ENCODE peak calls at places on chromosomes 1 and 21, in ten cellular contexts. Z is GM04503, T is substantia nigra, W is MV-4-11, A is bronchial epithelial cell, S is IMR-90, P is NCI-H1436, C is activated gamma-delta T cell treated with Interleukin-2 at 50 U/mL for 16 hours, J is A549, V is SHP77. O is an unnamed sample.

GRCh38 chr1:21638531-21639341 is 30.4 kb downstream of the RAP1GAP start:
- DNase-seq in C (no peak), T (no peak), A (peak; percentile 90), S (peak; percentile 73), Z (no peak), J (peak; percentile 80), V (peak; percentile 48), W (no peak), P (no peak), O (peak; percentile 17)

GRCh38 chr1:168636642-168637111 is 60.3 kb downstream of the XCL1 start:
- DNase-seq in J (no peak), P (no peak), Z (peak; percentile 53), S (no peak), V (peak; percentile 16), C (no peak), A (peak; percentile 89), W (no peak), T (no peak), O (no peak)

GRCh38 chr1:8006037-8006963 is 19.8 kb downstream of the ERRFI1 start:
- DNase-seq in Z (no peak), V (no peak), A (peak; percentile 98), W (no peak), S (no peak), J (no peak), P (peak; percentile 84), T (no peak), C (no peak), O (no peak)

GRCh38 chr1:25612421-25612820 is 4.2 kb upstream of the MAN1C1 start:
- DNase-seq in V (no peak), J (no peak), C (no peak), P (no peak), Z (no peak), W (no peak), S (no peak), A (no peak), T (no peak), O (no peak)

GRCh38 chr1:87696483-87696882 is 367.8 kb downstream of the LMO4 start:
- DNase-seq in T (no peak), C (no peak), Z (no peak), W (no peak), J (no peak), V (no peak), S (no peak), P (no peak), A (no peak), O (no peak)

GRCh38 chr1:35810096-35810860 is 2.5 kb downstream of the AGO4 start:
- DNase-seq in P (no peak), T (no peak), J (no peak), Z (peak; percentile 15), V (no peak), S (peak; percentile 61), C (no peak), A (peak; percentile 76), W (no peak), O (no peak)

GRCh38 chr1:168320805-168321577 is 40.3 kb downstream of the TBX19 start:
- DNase-seq in T (no peak), C (no peak), P (no peak), W (no peak), A (peak; percentile 92), Z (peak; percentile 63), V (no peak), S (peak; percentile 91), J (peak; percentile 67), O (no peak)

GRCh38 chr1:45187735-45188134 is 18.7 kb downstream of the ZSWIM5 start:
- DNase-seq in C (no peak), P (no peak), T (no peak), A (no peak), W (no peak), J (no peak), V (no peak), Z (no peak), S (peak; percentile 8), O (no peak)

GRCh38 chr21:20943476-20944085 is 54.6 kb upstream of the NCAM2 start:
- DNase-seq in J (no peak), C (no peak), V (peak; percentile 4), Z (no peak), S (no peak), A (no peak), P (no peak), T (peak; percentile 8), W (no peak), O (no peak)

GRCh38 chr1:207454046-207454964 is at the start of gene CR2:
- DNase-seq in J (peak; percentile 3), Z (no peak), A (peak; percentile 43), T (peak; percentile 16), W (no peak), V (no peak), S (no peak), C (peak; percentile 48), P (peak; percentile 11), O (no peak)

GRCh38 chr1:51986718-51987117 is 3.8 kb downstream of the RAB3B start:
- DNase-seq in W (no peak), Z (no peak), C (no peak), S (no peak), V (no peak), P (no peak), A (no peak), J (no peak), T (no peak), O (no peak)

GRCh38 chr1:112706505-112707216 is at the start of gene RHOC:
- DNase-seq in V (peak; percentile 44), W (no peak), P (no peak), Z (no peak), A (no peak), T (peak; percentile 33), J (peak; percentile 56), S (peak; percentile 56), C (peak; percentile 27), O (peak; percentile 42)

GRCh38 chr1:239606850-239607400 is 220.6 kb downstream of the CHRM3 start:
- DNase-seq in Z (no peak), P (no peak), W (no peak), V (no peak), C (no peak), J (no peak), S (no peak), A (peak; percentile 1), T (no peak), O (no peak)

GRCh38 chr1:10648689-10649483 is 147.6 kb downstream of the CASZ1 start:
- DNase-seq in V (no peak), T (no peak), Z (no peak), A (no peak), C (no peak), W (no peak), P (no peak), J (no peak), S (no peak), O (no peak)

GRCh38 chr1:36115200-36115669 is 9.8 kb downstream of the COL8A2 start:
- DNase-seq in S (peak; percentile 37), J (no peak), Z (peak; percentile 79), P (no peak), V (peak; percentile 14), W (no peak), A (no peak), T (no peak), C (no peak), O (no peak)

GRCh38 chr1:201614262-201615015 is 75.5 kb downstream of the NAV1 start:
- DNase-seq in J (no peak), A (no peak), P (no peak), W (peak; percentile 34), C (no peak), S (peak; percentile 33), T (no peak), V (no peak), Z (no peak), O (peak; percentile 8)

O was measured in Kasumi-1.